ENCODE peak calls at places on chromosome 19, in four cellular contexts. H is pancreas, I is mucosa of descending colon, F is fibroblast of lung. V is an unnamed sample. For H3K36me3, the result is how much of the 10 kb centered on the place peaks cover.

GRCh38 chr19:55460670-55461258 is 678 bp downstream of the ISOC2 start:
- DNase-seq in I (peak), F (peak), H (peak), V (no peak)

GRCh38 chr19:49767380-49767779 is 579 bp downstream of the AP2A1 start:
- DNase-seq in H (no peak), F (no peak), I (no peak), V (no peak)

GRCh38 chr19:32676186-32676894 is 692 bp downstream of the RGS9BP start:
- DNase-seq in H (peak), F (no peak), I (no peak), V (no peak)

GRCh38 chr19:37362733-37363132 is 8.2 kb upstream of the ZNF527 start:
- DNase-seq in F (no peak), I (peak), H (no peak), V (no peak)

GRCh38 chr19:41426952-41427646 is at the start of gene B3GNT8:
- DNase-seq in F (peak), I (peak), H (peak), V (peak)

GRCh38 chr19:30394481-30395151 is 22.4 kb downstream of the ZNF536 start:
- DNase-seq in F (no peak), I (no peak), H (no peak), V (no peak)

GRCh38 chr19:20661150-20661819 is at the start of gene ZNF626:
- DNase-seq in F (peak), I (peak), H (peak), V (peak)

GRCh38 chr19:57786286-57786685 is 16.8 kb downstream of the ZNF586 start:
- DNase-seq in I (no peak), H (no peak), F (no peak), V (no peak)

GRCh38 chr19:38250428-38250820 is 5.8 kb downstream of the PPP1R14A start:
- DNase-seq in I (no peak), F (no peak), H (no peak), V (no peak)

GRCh38 chr19:15841875-15842569 is 26.6 kb upstream of the OR10H1 start:
- DNase-seq in F (no peak), H (no peak), I (no peak), V (no peak)
- TF ChIP-seq CTCF in F (no peak), H (no peak), I (no peak), V (no peak)

GRCh38 chr19:47241919-47242644 is 11.1 kb upstream of the BBC3 start:
- DNase-seq in I (no peak), F (peak), H (no peak), V (no peak)

GRCh38 chr19:47240996-47241918 is 10.3 kb upstream of the BBC3 start:
- DNase-seq in F (peak), H (peak), I (peak), V (no peak)

GRCh38 chr19:47240561-47240960 is 9.6 kb upstream of the BBC3 start:
- DNase-seq in I (no peak), H (no peak), F (no peak), V (no peak)

GRCh38 chr19:47243776-47244547 is 12.4 kb upstream of the CCDC9 start:
- DNase-seq in H (peak), F (peak), I (peak), V (peak)

GRCh38 chr19:47243364-47243775 is 12.4 kb upstream of the BBC3 start:
- DNase-seq in I (no peak), H (no peak), F (no peak), V (no peak)
- H3K4me3 ChIP-seq in I (no peak), H (no peak), F (peak), V (peak)

GRCh38 chr19:53577968-53578367 is 40.0 kb downstream of the ZNF331 start:
- DNase-seq in I (no peak), F (no peak), H (no peak), V (no peak)
- H3K36me3 ChIP-seq in I (under half), F (under half), H (under half), V (under half)

GRCh38 chr19:12913011-12913561 is 6.0 kb downstream of the SYCE2 start:
- DNase-seq in H (peak), I (peak), F (peak), V (no peak)
- TF ChIP-seq CTCF in H (no peak), I (no peak), F (no peak), V (no peak)

GRCh38 chr19:3370214-3370720 is 3.9 kb downstream of the NFIC start:
- DNase-seq in F (peak), H (no peak), I (no peak), V (no peak)
- H3K4me3 ChIP-seq in F (peak), H (peak), I (no peak), V (no peak)

GRCh38 chr19:1636325-1637236 is 15.8 kb downstream of the TCF3 start:
- DNase-seq in I (no peak), H (no peak), F (no peak), V (no peak)

GRCh38 chr19:1633269-1633606 is 19.2 kb downstream of the TCF3 start:
- DNase-seq in I (no peak), F (no peak), H (no peak), V (no peak)

GRCh38 chr19:1634938-1635243 is 17.5 kb downstream of the TCF3 start:
- DNase-seq in I (no peak), F (no peak), H (no peak), V (no peak)

GRCh38 chr19:1632462-1633268 is 19.8 kb downstream of the TCF3 start:
- DNase-seq in I (peak), H (no peak), F (no peak), V (no peak)

GRCh38 chr19:1634242-1634937 is 18.0 kb downstream of the TCF3 start:
- DNase-seq in I (no peak), H (no peak), F (no peak), V (no peak)
- H3K36me3 ChIP-seq in I (under half), H (under half), F (under half), V (under half)